ENCODE peak calls at places on chromosomes 6 and 20, in six cellular contexts. W is psoas muscle, S is gastrocnemius medialis, B is fibroblast of mammary gland, Q is cardiac fibroblast, K is PC-3. D is an unnamed sample.

GRCh38 chr6:156866181-156866862 is 89.1 kb downstream of the ARID1B start:
- DNase-seq in K (peak; percentile 61), Q (peak; percentile 61), B (peak; percentile 46), W (no peak), S (peak; percentile 58), D (peak; percentile 68)

GRCh38 chr20:51128198-51128597 is 105.3 kb upstream of the KCNG1 start:
- DNase-seq in S (no peak), K (peak; percentile 95), Q (peak; percentile 91), B (peak; percentile 94), W (no peak), D (peak; percentile 51)

GRCh38 chr6:84263557-84263956 is 36.1 kb upstream of the CEP162 start:
- DNase-seq in Q (peak; percentile 32), B (no peak), W (no peak), K (no peak), S (no peak), D (peak; percentile 34)

GRCh38 chr6:1756472-1757129 is 146.9 kb downstream of the FOXC1 start:
- DNase-seq in B (no peak), W (no peak), K (no peak), S (no peak), Q (no peak), D (no peak)

GRCh38 chr20:48745330-48745729 is 82.5 kb downstream of the PREX1 start:
- DNase-seq in S (no peak), B (peak; percentile 6), Q (peak; percentile 33), K (no peak), W (no peak), D (no peak)

GRCh38 chr6:106360410-106360988 is at the start of gene CRYBG1:
- DNase-seq in S (no peak), W (peak; percentile 61), K (peak; percentile 90), B (peak; percentile 8), Q (no peak), D (peak; percentile 82)

GRCh38 chr6:136897071-136897470 is 25.0 kb upstream of the SLC35D3 start:
- DNase-seq in Q (no peak), W (no peak), B (no peak), S (no peak), K (no peak), D (no peak)

GRCh38 chr20:17641520-17641964 is 40.5 kb downstream of the RRBP1 start:
- DNase-seq in B (no peak), Q (no peak), W (no peak), S (no peak), K (no peak), D (no peak)

GRCh38 chr20:36644713-36645109 is 1.3 kb downstream of the SLA2 start:
- DNase-seq in B (no peak), Q (no peak), W (no peak), S (no peak), K (no peak), D (no peak)

GRCh38 chr6:53263915-53264314 is 84.8 kb downstream of the ELOVL5 start:
- DNase-seq in S (no peak), Q (peak; percentile 71), W (no peak), B (peak; percentile 76), K (no peak), D (no peak)

GRCh38 chr20:21322921-21323321 is 19.8 kb downstream of the XRN2 start:
- DNase-seq in Q (peak; percentile 50), K (no peak), S (no peak), B (peak; percentile 69), W (no peak), D (peak; percentile 39)

GRCh38 chr6:168035661-168036616 is 38.5 kb downstream of the KIF25 start:
- DNase-seq in S (no peak), K (peak; percentile 30), W (no peak), B (peak; percentile 25), Q (peak; percentile 9), D (peak; percentile 11)

GRCh38 chr20:63941282-63942060 is 14.7 kb downstream of the UCKL1 start:
- DNase-seq in Q (no peak), K (peak; percentile 54), B (peak; percentile 23), S (peak; percentile 48), W (peak; percentile 80), D (peak; percentile 74)

GRCh38 chr6:68615965-68616364 is 19.1 kb upstream of the ADGRB3 start:
- DNase-seq in Q (no peak), W (no peak), S (no peak), B (no peak), K (no peak), D (no peak)

GRCh38 chr20:14764511-14765369 is 427.3 kb upstream of the FLRT3 start:
- DNase-seq in W (no peak), Q (no peak), S (no peak), B (no peak), K (peak; percentile 88), D (peak; percentile 1)

GRCh38 chr20:45174434-45175364 is at the start of gene PI3:
- DNase-seq in Q (peak; percentile 52), S (no peak), B (peak; percentile 37), W (no peak), K (peak; percentile 99), D (peak; percentile 99)

DNA sequence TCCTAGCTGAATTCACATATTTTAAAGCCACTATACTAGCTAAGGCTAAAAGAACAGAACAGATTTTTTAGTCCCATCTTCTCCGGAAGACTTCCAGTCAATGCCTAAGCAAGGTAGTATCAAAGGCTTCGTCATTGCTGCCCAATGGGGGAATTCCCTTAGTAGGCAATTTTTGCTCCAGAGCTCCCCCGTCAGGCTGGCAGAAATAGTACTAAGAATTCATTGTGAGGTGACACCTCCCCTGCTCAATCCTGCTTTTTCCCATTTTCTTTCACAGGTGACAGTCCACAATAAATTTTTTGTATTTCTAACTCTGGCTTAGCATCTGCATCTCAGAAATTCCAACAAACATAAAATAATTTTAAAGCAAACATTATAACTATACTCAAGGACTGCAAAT is 52.8 kb upstream of the SRSF6 start:
- DNase-seq in K (peak; percentile 40), B (peak; percentile 31), W (no peak), S (no peak), Q (peak; percentile 24), D (peak; percentile 56)
- TF ChIP-seq CTCF in K (peak; percentile 64), B (peak; percentile 55), W (no peak), S (no peak), Q (peak; percentile 22), D (peak; percentile 19)

GRCh38 chr20:23340524-23340923 is 10.1 kb upstream of the NXT1 start:
- DNase-seq in W (peak; percentile 75), Q (peak; percentile 84), K (peak; percentile 82), B (peak; percentile 76), S (peak; percentile 63), D (peak; percentile 61)
- TF ChIP-seq CTCF in W (peak; percentile 74), Q (peak; percentile 80), K (peak; percentile 76), B (peak; percentile 74), S (peak; percentile 74), D (peak; percentile 62)

DNA sequence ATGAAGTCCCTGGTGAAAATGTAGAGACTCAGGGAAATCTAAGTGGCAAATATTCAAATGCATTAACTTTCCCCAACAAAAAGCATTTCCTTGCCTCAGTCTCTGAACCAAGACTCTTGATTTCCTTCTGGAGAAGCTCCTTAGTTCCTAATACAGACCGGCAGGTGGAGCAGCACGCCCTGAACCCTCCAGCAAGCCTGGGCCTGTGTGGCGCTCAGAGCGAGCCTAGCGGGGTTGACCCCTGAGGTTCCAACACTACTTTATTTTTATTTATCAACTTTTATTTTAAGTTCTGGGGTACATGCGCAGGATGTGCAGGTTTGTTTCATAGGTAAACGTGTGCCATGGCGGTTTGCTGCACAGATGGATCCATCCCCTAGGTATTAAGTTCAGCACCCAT is 50.8 kb downstream of the PACRG start:
- DNase-seq in W (no peak), S (no peak), Q (no peak), B (no peak), K (no peak), D (no peak)
- TF ChIP-seq CTCF in W (no peak), S (no peak), Q (no peak), B (no peak), K (no peak), D (no peak)

DNA sequence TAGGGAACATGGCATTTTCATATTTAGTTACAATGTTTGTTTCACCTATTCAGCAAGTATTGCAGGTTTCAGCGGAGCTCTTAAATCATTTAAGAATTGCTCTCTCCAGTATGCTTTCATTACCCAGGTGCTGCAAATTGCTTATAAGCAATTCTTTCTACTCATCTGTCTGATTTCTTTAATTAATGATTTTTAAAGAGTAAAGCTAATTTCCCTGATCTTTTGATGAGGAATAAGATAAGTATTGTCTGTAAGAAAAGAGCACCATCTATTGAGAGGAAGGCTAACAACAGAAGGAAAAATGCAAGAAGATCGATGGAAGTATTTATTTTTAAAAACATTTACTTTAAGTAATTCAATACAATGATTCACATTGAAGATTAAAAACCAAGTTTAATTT is 2.0 kb downstream of the OPRM1 start:
- DNase-seq in Q (no peak), S (no peak), K (no peak), W (no peak), B (no peak), D (no peak)
- TF ChIP-seq CTCF in Q (no peak), S (no peak), K (no peak), W (no peak), B (no peak), D (peak; percentile 21)

GRCh38 chr6:158387036-158387435 is 74.8 kb downstream of the TULP4 start:
- DNase-seq in Q (no peak), W (no peak), K (no peak), B (no peak), S (no peak), D (no peak)
- TF ChIP-seq CTCF in Q (no peak), W (peak; percentile 4), K (peak; percentile 40), B (peak; percentile 18), S (no peak), D (no peak)

GRCh38 chr6:133835901-133836300 is 53.0 kb upstream of the TCF21 start:
- DNase-seq in W (no peak), B (peak; percentile 56), K (peak; percentile 4), Q (peak; percentile 60), S (no peak), D (peak; percentile 27)
- TF ChIP-seq CTCF in W (no peak), B (peak; percentile 37), K (peak; percentile 8), Q (no peak), S (no peak), D (no peak)

DNA sequence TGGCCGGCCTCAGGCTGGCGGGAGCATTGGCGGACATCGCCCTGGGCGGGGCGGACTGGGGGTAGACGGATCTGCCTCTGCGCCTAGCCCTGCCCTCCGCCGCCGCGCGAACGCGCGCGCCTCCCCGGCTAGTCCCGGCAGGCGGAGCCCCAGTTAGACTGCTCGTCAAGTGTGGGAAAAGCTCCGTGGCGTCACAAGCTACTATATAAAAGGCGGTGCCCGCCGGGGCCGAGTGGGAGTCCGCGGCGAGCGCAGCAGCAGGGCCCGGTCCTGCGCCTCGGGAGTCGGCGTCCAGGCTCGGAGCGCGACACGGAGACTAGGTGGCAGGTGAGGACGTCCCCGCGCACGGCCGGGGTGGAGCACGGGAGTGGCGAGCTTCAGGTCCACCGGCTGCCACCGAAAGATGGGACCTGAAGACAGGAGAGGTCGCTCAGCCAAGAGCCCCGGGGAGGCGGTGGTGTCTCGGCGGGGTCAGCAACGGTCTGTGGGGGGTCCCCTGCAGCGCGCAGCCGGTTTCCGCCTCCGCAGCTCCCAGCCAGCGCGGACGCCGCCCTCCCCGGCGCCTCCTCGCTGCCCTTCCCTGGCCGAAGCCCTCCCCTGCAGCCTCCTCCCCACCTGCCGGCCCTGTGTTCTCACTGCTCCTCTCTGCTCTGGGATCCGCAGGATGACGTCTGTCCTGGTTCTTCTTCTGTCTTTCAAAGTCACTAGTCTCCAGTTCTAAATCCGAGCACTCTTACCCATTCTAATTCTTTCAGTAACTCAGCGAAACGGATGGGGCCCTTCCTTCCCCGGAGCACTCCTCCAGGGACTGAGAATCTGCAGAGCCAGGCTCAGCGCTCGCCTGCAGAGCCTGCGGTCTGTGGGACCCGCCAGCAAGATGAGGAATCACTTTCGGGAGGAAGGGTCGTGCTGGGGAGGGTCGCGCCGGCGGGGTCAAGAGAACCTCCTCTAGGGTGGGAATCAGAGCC is 4.3 kb upstream of the RIPK1 start:
- DNase-seq in Q (peak; percentile 89), K (peak; percentile 90), B (peak; percentile 90), W (peak; percentile 97), S (peak; percentile 92), D (peak; percentile 79)
- TF ChIP-seq CTCF in Q (no peak), K (no peak), B (no peak), W (no peak), S (no peak), D (no peak)

D was measured in MCF 10A.